ENCODE peak calls at places on chromosomes 11 and 22, in ten cellular contexts. One of them, this sample, is unnamed.

GRCh38 chr11:123357353-123357989 is 72.6 kb upstream of the GRAMD1B start:
- DNase-seq in heart left ventricle: no peak
- DNase-seq in IMR-90: no peak
- DNase-seq in A549: no peak
- DNase-seq in upper lobe of left lung: no peak
- DNase-seq in tibial nerve: no peak
- DNase-seq in stomach: no peak
- DNase-seq in testis: no peak
- DNase-seq in ovary: no peak
- DNase-seq in endothelial cell of umbilical vein: no peak
- DNase-seq in this sample: no peak

GRCh38 chr11:119320593-119321524 is 3.9 kb upstream of the MCAM start:
- DNase-seq in endothelial cell of umbilical vein: peak; percentile 73
- DNase-seq in stomach: peak; percentile 64
- DNase-seq in upper lobe of left lung: peak; percentile 45
- DNase-seq in testis: no peak
- DNase-seq in tibial nerve: no peak
- DNase-seq in heart left ventricle: peak; percentile 78
- DNase-seq in ovary: no peak
- DNase-seq in IMR-90: peak; percentile 65
- DNase-seq in A549: peak; percentile 22
- DNase-seq in this sample: no peak

GRCh38 chr11:44348721-44349120 is 38.8 kb upstream of the ALX4 start:
- DNase-seq in ovary: no peak
- DNase-seq in A549: no peak
- DNase-seq in tibial nerve: no peak
- DNase-seq in testis: no peak
- DNase-seq in upper lobe of left lung: no peak
- DNase-seq in IMR-90: no peak
- DNase-seq in stomach: no peak
- DNase-seq in heart left ventricle: no peak
- DNase-seq in endothelial cell of umbilical vein: no peak
- DNase-seq in this sample: no peak

GRCh38 chr22:41512421-41513194 is 31.7 kb downstream of the POLR3H start:
- DNase-seq in upper lobe of left lung: no peak
- DNase-seq in heart left ventricle: peak; percentile 68
- DNase-seq in tibial nerve: no peak
- DNase-seq in endothelial cell of umbilical vein: no peak
- DNase-seq in A549: peak; percentile 48
- DNase-seq in IMR-90: peak; percentile 70
- DNase-seq in testis: peak; percentile 59
- DNase-seq in ovary: peak; percentile 75
- DNase-seq in stomach: no peak
- DNase-seq in this sample: no peak

GRCh38 chr22:40621309-40622151 is 15.0 kb downstream of the MRTFA start:
- DNase-seq in testis: no peak
- DNase-seq in upper lobe of left lung: no peak
- DNase-seq in endothelial cell of umbilical vein: no peak
- DNase-seq in heart left ventricle: no peak
- DNase-seq in stomach: no peak
- DNase-seq in tibial nerve: no peak
- DNase-seq in ovary: no peak
- DNase-seq in A549: no peak
- DNase-seq in IMR-90: no peak
- DNase-seq in this sample: no peak

GRCh38 chr11:19951558-19952083 is 208.7 kb downstream of the DBX1 start:
- DNase-seq in endothelial cell of umbilical vein: peak; percentile 81
- DNase-seq in heart left ventricle: no peak
- DNase-seq in ovary: no peak
- DNase-seq in stomach: no peak
- DNase-seq in testis: no peak
- DNase-seq in tibial nerve: peak; percentile 31
- DNase-seq in IMR-90: peak; percentile 70
- DNase-seq in upper lobe of left lung: no peak
- DNase-seq in A549: peak; percentile 64
- DNase-seq in this sample: no peak

GRCh38 chr22:19810381-19811141 is 44.1 kb downstream of the GNB1L start:
- DNase-seq in upper lobe of left lung: peak; percentile 19
- DNase-seq in ovary: peak; percentile 39
- DNase-seq in tibial nerve: no peak
- DNase-seq in IMR-90: peak; percentile 81
- DNase-seq in testis: peak; percentile 64
- DNase-seq in heart left ventricle: no peak
- DNase-seq in A549: no peak
- DNase-seq in stomach: no peak
- DNase-seq in endothelial cell of umbilical vein: peak; percentile 4
- DNase-seq in this sample: no peak

GRCh38 chr11:103368151-103368550 is 258.9 kb downstream of the DYNC2H1 start:
- DNase-seq in testis: no peak
- DNase-seq in tibial nerve: no peak
- DNase-seq in upper lobe of left lung: no peak
- DNase-seq in endothelial cell of umbilical vein: no peak
- DNase-seq in A549: no peak
- DNase-seq in stomach: no peak
- DNase-seq in heart left ventricle: no peak
- DNase-seq in ovary: no peak
- DNase-seq in IMR-90: no peak
- DNase-seq in this sample: no peak

DNA sequence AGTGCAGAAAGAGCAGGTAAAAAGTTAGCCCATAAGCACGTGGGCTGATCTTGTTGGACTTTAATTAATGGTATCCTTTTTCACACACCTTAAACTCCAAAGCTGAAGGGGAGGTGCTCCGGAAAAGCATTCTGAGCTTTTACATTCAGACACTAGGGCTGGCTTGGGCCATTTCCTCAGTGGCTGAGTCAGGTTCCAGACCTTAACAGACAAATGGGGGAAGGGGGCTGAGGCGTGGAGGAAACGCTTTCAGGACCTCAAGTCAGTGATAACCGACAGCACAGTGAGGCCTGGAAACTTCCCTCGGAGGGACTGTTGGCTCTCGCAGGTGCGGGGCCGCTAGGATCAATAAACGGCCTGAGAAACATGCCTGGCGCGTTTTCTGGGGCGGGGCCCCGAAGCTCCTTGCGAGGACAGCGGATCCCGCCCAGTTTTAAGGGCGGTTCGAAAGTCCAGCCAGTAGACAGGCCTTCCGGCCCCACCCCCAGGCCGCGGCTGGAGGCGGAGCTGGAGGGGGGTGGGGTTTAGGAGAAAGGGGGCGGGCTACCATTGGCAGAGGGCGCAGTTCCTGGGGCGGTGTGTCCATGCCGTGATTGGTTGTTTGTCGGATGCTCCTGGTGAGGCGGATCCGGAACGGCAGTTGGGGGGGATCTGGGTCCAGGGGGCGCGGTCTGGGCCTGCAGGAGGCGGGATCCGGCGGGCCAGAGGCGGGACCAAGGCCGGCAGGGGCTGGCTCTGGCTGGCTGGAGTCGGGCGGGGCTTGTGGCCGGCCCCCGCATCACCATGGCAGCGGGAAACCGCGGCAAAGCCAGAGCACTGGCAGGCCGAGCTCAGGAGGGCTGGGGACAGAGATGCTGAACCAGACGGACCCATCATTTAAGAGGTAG is 8.0 kb downstream of the C11orf52 start:
- DNase-seq in stomach: peak; percentile 97
- DNase-seq in A549: peak; percentile 93
- DNase-seq in ovary: peak; percentile 96
- DNase-seq in upper lobe of left lung: peak; percentile 98
- DNase-seq in IMR-90: peak; percentile 96
- DNase-seq in tibial nerve: peak; percentile 96
- DNase-seq in heart left ventricle: peak; percentile 97
- DNase-seq in endothelial cell of umbilical vein: peak; percentile 98
- DNase-seq in testis: peak; percentile 97
- DNase-seq in this sample: peak; percentile 98
- TF ChIP-seq POLR2A in stomach: no peak
- TF ChIP-seq POLR2A in A549: peak; percentile 63
- TF ChIP-seq POLR2A in ovary: peak; percentile 58
- TF ChIP-seq POLR2A in upper lobe of left lung: peak; percentile 57
- TF ChIP-seq POLR2A in IMR-90: peak; percentile 74
- TF ChIP-seq POLR2A in tibial nerve: peak; percentile 89
- TF ChIP-seq POLR2A in heart left ventricle: no peak
- TF ChIP-seq POLR2A in endothelial cell of umbilical vein: peak; percentile 88
- TF ChIP-seq POLR2A in testis: peak; percentile 14
- TF ChIP-seq POLR2A in this sample: no peak

GRCh38 chr11:130313383-130314183 is 1.1 kb downstream of the ZBTB44 start:
- DNase-seq in endothelial cell of umbilical vein: peak; percentile 28
- DNase-seq in tibial nerve: no peak
- DNase-seq in testis: no peak
- DNase-seq in ovary: no peak
- DNase-seq in heart left ventricle: no peak
- DNase-seq in upper lobe of left lung: no peak
- DNase-seq in A549: no peak
- DNase-seq in IMR-90: peak; percentile 3
- DNase-seq in stomach: no peak
- DNase-seq in this sample: no peak

GRCh38 chr11:130314184-130314748 is 451 bp downstream of the ZBTB44 start:
- DNase-seq in upper lobe of left lung: peak; percentile 75
- DNase-seq in A549: no peak
- DNase-seq in IMR-90: peak; percentile 1
- DNase-seq in ovary: peak; percentile 54
- DNase-seq in testis: peak; percentile 59
- DNase-seq in endothelial cell of umbilical vein: peak; percentile 61
- DNase-seq in stomach: peak; percentile 74
- DNase-seq in tibial nerve: peak; percentile 7
- DNase-seq in heart left ventricle: peak; percentile 74
- DNase-seq in this sample: peak; percentile 2

GRCh38 chr11:130318031-130318673 is 3.4 kb upstream of the ZBTB44 start:
- DNase-seq in endothelial cell of umbilical vein: no peak
- DNase-seq in stomach: no peak
- DNase-seq in IMR-90: no peak
- DNase-seq in heart left ventricle: no peak
- DNase-seq in ovary: no peak
- DNase-seq in tibial nerve: no peak
- DNase-seq in testis: no peak
- DNase-seq in upper lobe of left lung: no peak
- DNase-seq in A549: no peak
- DNase-seq in this sample: no peak

GRCh38 chr11:130314749-130315285 is at the start of gene ZBTB44:
- DNase-seq in tibial nerve: peak; percentile 91
- DNase-seq in A549: peak; percentile 87
- DNase-seq in heart left ventricle: peak; percentile 95
- DNase-seq in IMR-90: peak; percentile 85
- DNase-seq in endothelial cell of umbilical vein: peak; percentile 85
- DNase-seq in stomach: peak; percentile 93
- DNase-seq in ovary: peak; percentile 93
- DNase-seq in testis: peak; percentile 96
- DNase-seq in upper lobe of left lung: peak; percentile 94
- DNase-seq in this sample: peak; percentile 73

DNA sequence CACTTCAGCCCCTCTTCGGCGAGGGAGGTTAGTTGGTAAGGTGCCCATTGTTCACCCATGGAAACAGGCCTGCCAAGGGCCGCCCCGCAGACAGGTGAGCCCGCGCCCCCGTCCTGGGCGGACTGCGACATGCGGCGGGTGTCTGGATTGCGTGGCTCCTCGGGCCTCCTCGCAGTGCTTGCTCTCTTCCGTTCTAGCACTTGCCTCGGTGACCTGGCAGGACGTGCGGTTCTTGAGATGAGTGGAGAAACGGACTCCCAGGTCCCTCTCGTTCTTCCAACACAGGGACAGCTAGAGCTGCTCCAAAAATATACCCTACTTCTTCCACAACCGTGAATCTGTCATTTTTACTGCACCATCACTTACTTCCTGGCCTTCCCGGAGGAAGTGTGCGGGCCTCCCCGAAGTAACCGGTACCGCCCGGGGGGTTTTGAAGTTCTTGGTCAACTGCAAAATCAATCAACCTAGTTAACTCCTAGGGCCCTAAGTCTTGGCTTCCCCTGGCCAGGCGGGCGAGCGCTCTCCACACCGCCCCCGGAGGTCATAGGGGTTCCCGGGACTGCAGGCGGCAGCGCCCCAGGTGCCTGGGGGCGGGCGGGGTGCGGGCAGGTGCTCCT is 745 bp upstream of the ZBTB44 start:
- DNase-seq in ovary: peak; percentile 27
- DNase-seq in IMR-90: no peak
- DNase-seq in endothelial cell of umbilical vein: no peak
- DNase-seq in heart left ventricle: peak; percentile 29
- DNase-seq in A549: no peak
- DNase-seq in stomach: peak; percentile 48
- DNase-seq in upper lobe of left lung: peak; percentile 60
- DNase-seq in testis: peak; percentile 38
- DNase-seq in tibial nerve: peak; percentile 4
- DNase-seq in this sample: peak; percentile 3
- H3K4me1 ChIP-seq in ovary: peaks cover 2% of the 10 kb centered on the region
- H3K4me1 ChIP-seq in IMR-90: peaks cover 6% of the 10 kb centered on the region
- H3K4me1 ChIP-seq in endothelial cell of umbilical vein: peaks cover 11% of the 10 kb centered on the region
- H3K4me1 ChIP-seq in heart left ventricle: peaks cover 31% of the 10 kb centered on the region
- H3K4me1 ChIP-seq in A549: peaks cover 34% of the 10 kb centered on the region
- H3K4me1 ChIP-seq in stomach: peaks cover 19% of the 10 kb centered on the region
- H3K4me1 ChIP-seq in upper lobe of left lung: peaks cover 30% of the 10 kb centered on the region
- H3K4me1 ChIP-seq in testis: peaks cover 23% of the 10 kb centered on the region
- H3K4me1 ChIP-seq in tibial nerve: peaks cover 5% of the 10 kb centered on the region
- H3K4me1 ChIP-seq in this sample: peaks cover 67% of the 10 kb centered on the region

GRCh38 chr22:29626497-29627195 is 23.2 kb downstream of the NF2 start:
- DNase-seq in stomach: no peak
- DNase-seq in A549: no peak
- DNase-seq in IMR-90: peak; percentile 91
- DNase-seq in heart left ventricle: no peak
- DNase-seq in upper lobe of left lung: no peak
- DNase-seq in testis: no peak
- DNase-seq in ovary: no peak
- DNase-seq in endothelial cell of umbilical vein: no peak
- DNase-seq in tibial nerve: no peak
- DNase-seq in this sample: no peak

GRCh38 chr22:29623059-29623458 is 19.6 kb downstream of the NF2 start:
- DNase-seq in heart left ventricle: no peak
- DNase-seq in endothelial cell of umbilical vein: no peak
- DNase-seq in ovary: no peak
- DNase-seq in testis: no peak
- DNase-seq in tibial nerve: no peak
- DNase-seq in IMR-90: no peak
- DNase-seq in stomach: no peak
- DNase-seq in upper lobe of left lung: no peak
- DNase-seq in A549: no peak
- DNase-seq in this sample: no peak

GRCh38 chr22:29623553-29624169 is 20.2 kb downstream of the NF2 start:
- DNase-seq in ovary: no peak
- DNase-seq in testis: no peak
- DNase-seq in stomach: no peak
- DNase-seq in tibial nerve: no peak
- DNase-seq in IMR-90: no peak
- DNase-seq in A549: no peak
- DNase-seq in upper lobe of left lung: no peak
- DNase-seq in endothelial cell of umbilical vein: peak; percentile 38
- DNase-seq in heart left ventricle: no peak
- DNase-seq in this sample: no peak

GRCh38 chr22:29627196-29627535 is 23.7 kb downstream of the NF2 start:
- DNase-seq in testis: no peak
- DNase-seq in ovary: no peak
- DNase-seq in A549: no peak
- DNase-seq in tibial nerve: no peak
- DNase-seq in IMR-90: no peak
- DNase-seq in stomach: no peak
- DNase-seq in endothelial cell of umbilical vein: no peak
- DNase-seq in upper lobe of left lung: no peak
- DNase-seq in heart left ventricle: no peak
- DNase-seq in this sample: no peak

GRCh38 chr22:29625090-29625825 is 21.8 kb downstream of the NF2 start:
- DNase-seq in tibial nerve: peak; percentile 40
- DNase-seq in IMR-90: peak; percentile 85
- DNase-seq in heart left ventricle: peak; percentile 42
- DNase-seq in ovary: peak; percentile 46
- DNase-seq in A549: peak; percentile 69
- DNase-seq in stomach: peak; percentile 60
- DNase-seq in testis: peak; percentile 74
- DNase-seq in endothelial cell of umbilical vein: peak; percentile 78
- DNase-seq in upper lobe of left lung: peak; percentile 60
- DNase-seq in this sample: no peak
- TF ChIP-seq CTCF in tibial nerve: peak; percentile 87
- TF ChIP-seq CTCF in IMR-90: peak; percentile 86
- TF ChIP-seq CTCF in heart left ventricle: peak; percentile 82
- TF ChIP-seq CTCF in ovary: peak; percentile 66
- TF ChIP-seq CTCF in A549: peak; percentile 85
- TF ChIP-seq CTCF in stomach: no peak
- TF ChIP-seq CTCF in testis: peak; percentile 66
- TF ChIP-seq CTCF in endothelial cell of umbilical vein: peak; percentile 89
- TF ChIP-seq CTCF in upper lobe of left lung: peak; percentile 71
- TF ChIP-seq CTCF in this sample: peak; percentile 93

GRCh38 chr11:114472661-114473060 is 33.4 kb downstream of the REXO2 start:
- DNase-seq in testis: no peak
- DNase-seq in tibial nerve: no peak
- DNase-seq in stomach: no peak
- DNase-seq in heart left ventricle: no peak
- DNase-seq in ovary: no peak
- DNase-seq in upper lobe of left lung: no peak
- DNase-seq in A549: no peak
- DNase-seq in IMR-90: no peak
- DNase-seq in endothelial cell of umbilical vein: no peak
- DNase-seq in this sample: no peak
- TF ChIP-seq POLR2A in testis: no peak
- TF ChIP-seq POLR2A in tibial nerve: no peak
- TF ChIP-seq POLR2A in stomach: no peak
- TF ChIP-seq POLR2A in heart left ventricle: no peak
- TF ChIP-seq POLR2A in ovary: no peak
- TF ChIP-seq POLR2A in upper lobe of left lung: no peak
- TF ChIP-seq POLR2A in A549: no peak
- TF ChIP-seq POLR2A in IMR-90: no peak
- TF ChIP-seq POLR2A in endothelial cell of umbilical vein: no peak
- TF ChIP-seq POLR2A in this sample: no peak

This sample was measured in esophagus squamous epithelium.